ENCODE peak calls at places on chromosome 18, in ten cellular contexts. One of them, this sample, is unnamed.

GRCh38 chr18:49894827-49895226 is 81.5 kb upstream of the ACAA2 start:
- DNase-seq in stomach: no peak
- DNase-seq in mammary epithelial cell: no peak
- DNase-seq in left ventricle myocardium inferior: no peak
- DNase-seq in tibial nerve: no peak
- DNase-seq in bronchial epithelial cell: no peak
- DNase-seq in lower lobe of right lung: no peak
- DNase-seq in right atrium auricular region: no peak
- DNase-seq in endodermal cell: peak; percentile 51
- DNase-seq in Peyer's patch: no peak
- DNase-seq in this sample: no peak

GRCh38 chr18:76801567-76802505 is 20.5 kb upstream of the ZNF236 start:
- DNase-seq in stomach: peak; percentile 71
- DNase-seq in mammary epithelial cell: peak; percentile 55
- DNase-seq in bronchial epithelial cell: no peak
- DNase-seq in Peyer's patch: peak; percentile 27
- DNase-seq in endodermal cell: peak; percentile 85
- DNase-seq in right atrium auricular region: no peak
- DNase-seq in lower lobe of right lung: peak; percentile 75
- DNase-seq in tibial nerve: peak; percentile 21
- DNase-seq in left ventricle myocardium inferior: peak; percentile 59
- DNase-seq in this sample: no peak

GRCh38 chr18:43662657-43663056 is 385.4 kb upstream of the SYT4 start:
- DNase-seq in left ventricle myocardium inferior: no peak
- DNase-seq in tibial nerve: no peak
- DNase-seq in Peyer's patch: no peak
- DNase-seq in bronchial epithelial cell: peak; percentile 77
- DNase-seq in endodermal cell: no peak
- DNase-seq in mammary epithelial cell: peak; percentile 45
- DNase-seq in stomach: no peak
- DNase-seq in right atrium auricular region: no peak
- DNase-seq in lower lobe of right lung: no peak
- DNase-seq in this sample: no peak

GRCh38 chr18:76955529-76956170 is 133.3 kb downstream of the ZNF236 start:
- DNase-seq in endodermal cell: no peak
- DNase-seq in bronchial epithelial cell: no peak
- DNase-seq in tibial nerve: no peak
- DNase-seq in lower lobe of right lung: peak; percentile 86
- DNase-seq in mammary epithelial cell: no peak
- DNase-seq in stomach: peak; percentile 94
- DNase-seq in Peyer's patch: no peak
- DNase-seq in right atrium auricular region: no peak
- DNase-seq in left ventricle myocardium inferior: no peak
- DNase-seq in this sample: no peak

GRCh38 chr18:76821875-76822509 is 365 bp upstream of the ZNF236 start:
- DNase-seq in mammary epithelial cell: peak; percentile 52
- DNase-seq in Peyer's patch: peak; percentile 60
- DNase-seq in bronchial epithelial cell: peak; percentile 33
- DNase-seq in endodermal cell: peak; percentile 75
- DNase-seq in left ventricle myocardium inferior: peak; percentile 53
- DNase-seq in stomach: peak; percentile 56
- DNase-seq in lower lobe of right lung: peak; percentile 75
- DNase-seq in right atrium auricular region: peak; percentile 67
- DNase-seq in tibial nerve: peak; percentile 28
- DNase-seq in this sample: no peak

GRCh38 chr18:10343778-10344177 is 110.7 kb upstream of the APCDD1 start:
- DNase-seq in stomach: no peak
- DNase-seq in tibial nerve: no peak
- DNase-seq in bronchial epithelial cell: no peak
- DNase-seq in right atrium auricular region: no peak
- DNase-seq in Peyer's patch: no peak
- DNase-seq in left ventricle myocardium inferior: no peak
- DNase-seq in lower lobe of right lung: no peak
- DNase-seq in mammary epithelial cell: no peak
- DNase-seq in endodermal cell: no peak
- DNase-seq in this sample: peak; percentile 79

GRCh38 chr18:31722369-31722957 is 38.1 kb upstream of the B4GALT6 start:
- DNase-seq in right atrium auricular region: peak; percentile 92
- DNase-seq in mammary epithelial cell: peak; percentile 72
- DNase-seq in endodermal cell: peak; percentile 96
- DNase-seq in tibial nerve: peak; percentile 76
- DNase-seq in stomach: peak; percentile 89
- DNase-seq in left ventricle myocardium inferior: peak; percentile 65
- DNase-seq in bronchial epithelial cell: peak; percentile 76
- DNase-seq in Peyer's patch: peak; percentile 57
- DNase-seq in lower lobe of right lung: peak; percentile 64
- DNase-seq in this sample: peak; percentile 97

GRCh38 chr18:49731860-49732311 is 81.4 kb downstream of the ACAA2 start:
- DNase-seq in left ventricle myocardium inferior: no peak
- DNase-seq in Peyer's patch: no peak
- DNase-seq in bronchial epithelial cell: peak; percentile 99
- DNase-seq in mammary epithelial cell: peak; percentile 94
- DNase-seq in tibial nerve: no peak
- DNase-seq in lower lobe of right lung: no peak
- DNase-seq in right atrium auricular region: no peak
- DNase-seq in stomach: no peak
- DNase-seq in endodermal cell: peak; percentile 40
- DNase-seq in this sample: no peak

GRCh38 chr18:55862693-55863485 is 274.9 kb upstream of the TCF4 start:
- DNase-seq in endodermal cell: peak; percentile 55
- DNase-seq in right atrium auricular region: no peak
- DNase-seq in Peyer's patch: no peak
- DNase-seq in left ventricle myocardium inferior: no peak
- DNase-seq in stomach: no peak
- DNase-seq in tibial nerve: no peak
- DNase-seq in bronchial epithelial cell: no peak
- DNase-seq in lower lobe of right lung: no peak
- DNase-seq in mammary epithelial cell: no peak
- DNase-seq in this sample: no peak

GRCh38 chr18:55484773-55485172 is 103.2 kb downstream of the TCF4 start:
- DNase-seq in bronchial epithelial cell: no peak
- DNase-seq in right atrium auricular region: no peak
- DNase-seq in left ventricle myocardium inferior: no peak
- DNase-seq in Peyer's patch: no peak
- DNase-seq in endodermal cell: no peak
- DNase-seq in stomach: no peak
- DNase-seq in lower lobe of right lung: no peak
- DNase-seq in mammary epithelial cell: no peak
- DNase-seq in tibial nerve: no peak
- DNase-seq in this sample: no peak

GRCh38 chr18:32577561-32577960 is 106.9 kb upstream of the GAREM1 start:
- DNase-seq in bronchial epithelial cell: no peak
- DNase-seq in tibial nerve: no peak
- DNase-seq in mammary epithelial cell: no peak
- DNase-seq in lower lobe of right lung: no peak
- DNase-seq in left ventricle myocardium inferior: no peak
- DNase-seq in stomach: no peak
- DNase-seq in Peyer's patch: no peak
- DNase-seq in right atrium auricular region: no peak
- DNase-seq in endodermal cell: no peak
- DNase-seq in this sample: no peak

GRCh38 chr18:57561728-57562423 is 24.6 kb downstream of the FECH start:
- DNase-seq in Peyer's patch: no peak
- DNase-seq in lower lobe of right lung: no peak
- DNase-seq in left ventricle myocardium inferior: no peak
- DNase-seq in tibial nerve: no peak
- DNase-seq in endodermal cell: peak; percentile 65
- DNase-seq in stomach: no peak
- DNase-seq in bronchial epithelial cell: peak; percentile 45
- DNase-seq in right atrium auricular region: no peak
- DNase-seq in mammary epithelial cell: peak; percentile 19
- DNase-seq in this sample: no peak

GRCh38 chr18:54762386-54762785 is 65.9 kb upstream of the RAB27B start:
- DNase-seq in stomach: no peak
- DNase-seq in Peyer's patch: no peak
- DNase-seq in left ventricle myocardium inferior: no peak
- DNase-seq in right atrium auricular region: no peak
- DNase-seq in bronchial epithelial cell: no peak
- DNase-seq in endodermal cell: no peak
- DNase-seq in tibial nerve: no peak
- DNase-seq in mammary epithelial cell: no peak
- DNase-seq in lower lobe of right lung: no peak
- DNase-seq in this sample: no peak

GRCh38 chr18:48996901-48997463 is 46.2 kb upstream of the SMAD7 start:
- DNase-seq in left ventricle myocardium inferior: no peak
- DNase-seq in endodermal cell: peak; percentile 76
- DNase-seq in lower lobe of right lung: peak; percentile 39
- DNase-seq in bronchial epithelial cell: peak; percentile 82
- DNase-seq in tibial nerve: no peak
- DNase-seq in mammary epithelial cell: peak; percentile 91
- DNase-seq in Peyer's patch: no peak
- DNase-seq in stomach: no peak
- DNase-seq in right atrium auricular region: no peak
- DNase-seq in this sample: no peak

GRCh38 chr18:4106407-4107033 is 348.6 kb downstream of the DLGAP1 start:
- DNase-seq in bronchial epithelial cell: peak; percentile 65
- DNase-seq in lower lobe of right lung: peak; percentile 53
- DNase-seq in endodermal cell: peak; percentile 92
- DNase-seq in right atrium auricular region: peak; percentile 83
- DNase-seq in stomach: peak; percentile 69
- DNase-seq in mammary epithelial cell: peak; percentile 35
- DNase-seq in tibial nerve: peak; percentile 78
- DNase-seq in left ventricle myocardium inferior: peak; percentile 47
- DNase-seq in Peyer's patch: peak; percentile 22
- DNase-seq in this sample: no peak
- H3K4me3 ChIP-seq in bronchial epithelial cell: no peak overlapping the region
- H3K4me3 ChIP-seq in lower lobe of right lung: no peak overlapping the region
- H3K4me3 ChIP-seq in endodermal cell: no peak overlapping the region
- H3K4me3 ChIP-seq in right atrium auricular region: no peak overlapping the region
- H3K4me3 ChIP-seq in stomach: no peak overlapping the region
- H3K4me3 ChIP-seq in mammary epithelial cell: no peak overlapping the region
- H3K4me3 ChIP-seq in tibial nerve: peak overlapping the region; percentile 8
- H3K4me3 ChIP-seq in left ventricle myocardium inferior: no peak overlapping the region
- H3K4me3 ChIP-seq in Peyer's patch: no peak overlapping the region
- H3K4me3 ChIP-seq in this sample: peak overlapping the region; percentile 30

GRCh38 chr18:12703096-12703567 is 290 bp downstream of the PSMG2 start:
- DNase-seq in mammary epithelial cell: no peak
- DNase-seq in endodermal cell: no peak
- DNase-seq in right atrium auricular region: no peak
- DNase-seq in stomach: no peak
- DNase-seq in tibial nerve: no peak
- DNase-seq in lower lobe of right lung: no peak
- DNase-seq in bronchial epithelial cell: peak; percentile 18
- DNase-seq in left ventricle myocardium inferior: no peak
- DNase-seq in Peyer's patch: no peak
- DNase-seq in this sample: no peak
- TF ChIP-seq CTCF in mammary epithelial cell: no peak
- TF ChIP-seq CTCF in endodermal cell: no peak
- TF ChIP-seq CTCF in right atrium auricular region: no peak
- TF ChIP-seq CTCF in stomach: no peak
- TF ChIP-seq CTCF in tibial nerve: no peak
- TF ChIP-seq CTCF in lower lobe of right lung: no peak
- TF ChIP-seq CTCF in bronchial epithelial cell: no peak
- TF ChIP-seq CTCF in left ventricle myocardium inferior: no peak
- TF ChIP-seq CTCF in Peyer's patch: no peak
- TF ChIP-seq CTCF in this sample: no peak

GRCh38 chr18:36188912-36189311 is 1.6 kb downstream of the MOCOS start:
- DNase-seq in tibial nerve: no peak
- DNase-seq in Peyer's patch: no peak
- DNase-seq in mammary epithelial cell: no peak
- DNase-seq in left ventricle myocardium inferior: no peak
- DNase-seq in endodermal cell: no peak
- DNase-seq in lower lobe of right lung: no peak
- DNase-seq in bronchial epithelial cell: no peak
- DNase-seq in right atrium auricular region: no peak
- DNase-seq in stomach: no peak
- DNase-seq in this sample: no peak

GRCh38 chr18:36189486-36189885 is 2.2 kb downstream of the MOCOS start:
- DNase-seq in tibial nerve: no peak
- DNase-seq in mammary epithelial cell: no peak
- DNase-seq in left ventricle myocardium inferior: no peak
- DNase-seq in lower lobe of right lung: no peak
- DNase-seq in bronchial epithelial cell: no peak
- DNase-seq in endodermal cell: no peak
- DNase-seq in stomach: no peak
- DNase-seq in Peyer's patch: no peak
- DNase-seq in right atrium auricular region: no peak
- DNase-seq in this sample: no peak

GRCh38 chr18:36191286-36191685 is 4.0 kb downstream of the MOCOS start:
- DNase-seq in mammary epithelial cell: no peak
- DNase-seq in right atrium auricular region: peak; percentile 30
- DNase-seq in Peyer's patch: no peak
- DNase-seq in stomach: no peak
- DNase-seq in tibial nerve: no peak
- DNase-seq in left ventricle myocardium inferior: no peak
- DNase-seq in lower lobe of right lung: no peak
- DNase-seq in endodermal cell: no peak
- DNase-seq in bronchial epithelial cell: no peak
- DNase-seq in this sample: no peak

GRCh38 chr18:36194719-36195315 is 7.5 kb downstream of the MOCOS start:
- DNase-seq in tibial nerve: no peak
- DNase-seq in mammary epithelial cell: no peak
- DNase-seq in bronchial epithelial cell: no peak
- DNase-seq in stomach: no peak
- DNase-seq in right atrium auricular region: no peak
- DNase-seq in Peyer's patch: no peak
- DNase-seq in lower lobe of right lung: no peak
- DNase-seq in endodermal cell: no peak
- DNase-seq in left ventricle myocardium inferior: no peak
- DNase-seq in this sample: no peak

GRCh38 chr18:36191711-36192110 is 4.4 kb downstream of the MOCOS start:
- DNase-seq in left ventricle myocardium inferior: no peak
- DNase-seq in tibial nerve: no peak
- DNase-seq in mammary epithelial cell: no peak
- DNase-seq in bronchial epithelial cell: no peak
- DNase-seq in endodermal cell: no peak
- DNase-seq in stomach: no peak
- DNase-seq in Peyer's patch: no peak
- DNase-seq in right atrium auricular region: no peak
- DNase-seq in lower lobe of right lung: no peak
- DNase-seq in this sample: no peak
- H3K27me3 ChIP-seq in left ventricle myocardium inferior: peaks cover under 1% of the 10 kb centered on the region
- H3K27me3 ChIP-seq in tibial nerve: no peaks in the 10 kb centered on the region
- H3K27me3 ChIP-seq in mammary epithelial cell: no peaks in the 10 kb centered on the region
- H3K27me3 ChIP-seq in bronchial epithelial cell: no peaks in the 10 kb centered on the region
- H3K27me3 ChIP-seq in endodermal cell: peaks cover 45% of the 10 kb centered on the region
- H3K27me3 ChIP-seq in stomach: no peaks in the 10 kb centered on the region
- H3K27me3 ChIP-seq in Peyer's patch: no peaks in the 10 kb centered on the region
- H3K27me3 ChIP-seq in right atrium auricular region: no peaks in the 10 kb centered on the region
- H3K27me3 ChIP-seq in lower lobe of right lung: no peaks in the 10 kb centered on the region
- H3K27me3 ChIP-seq in this sample: no peaks in the 10 kb centered on the region

DNA sequence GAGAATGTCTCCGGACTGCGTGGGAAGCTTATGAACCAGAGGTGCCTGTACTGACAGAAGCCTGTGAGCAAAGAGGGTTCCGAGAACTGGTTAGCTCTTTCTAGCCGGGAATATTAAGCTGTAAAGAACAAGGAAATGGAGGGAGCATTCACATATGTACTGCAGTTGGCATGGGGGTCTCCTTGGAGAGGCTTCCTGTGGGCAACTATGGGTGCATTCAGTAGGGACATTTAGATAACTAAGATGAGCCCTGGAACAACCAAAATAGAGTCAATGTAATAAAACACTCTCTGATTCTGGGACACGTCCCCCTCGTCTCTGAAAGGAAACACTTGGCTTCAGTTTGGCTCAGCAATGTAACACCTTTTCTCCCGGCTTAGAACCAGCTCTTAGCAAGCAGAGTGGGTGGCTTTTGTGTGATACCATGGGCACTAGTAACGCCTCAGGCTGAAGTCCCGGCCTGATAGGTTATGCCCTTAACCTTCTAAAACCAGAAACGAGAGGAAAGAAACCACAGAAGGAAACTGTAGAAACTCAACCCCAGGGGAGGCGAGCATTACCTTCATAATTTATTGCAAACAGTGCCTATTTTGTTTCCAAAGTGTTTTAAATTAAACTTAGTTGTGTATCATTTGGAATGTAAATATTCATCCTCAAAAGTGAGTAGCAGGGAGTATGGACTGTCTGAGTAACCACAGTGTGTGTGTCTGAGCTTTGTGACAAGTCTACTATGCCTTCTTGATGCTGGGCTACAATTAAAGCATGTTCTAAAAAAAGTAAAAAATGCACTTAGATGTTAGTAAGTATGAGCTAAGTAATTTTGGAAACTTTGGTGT is 48.9 kb upstream of the LPIN2 start:
- DNase-seq in stomach: no peak
- DNase-seq in Peyer's patch: no peak
- DNase-seq in endodermal cell: peak; percentile 37
- DNase-seq in left ventricle myocardium inferior: no peak
- DNase-seq in bronchial epithelial cell: no peak
- DNase-seq in right atrium auricular region: no peak
- DNase-seq in lower lobe of right lung: no peak
- DNase-seq in mammary epithelial cell: no peak
- DNase-seq in tibial nerve: no peak
- DNase-seq in this sample: peak; percentile 86
- H3K4me3 ChIP-seq in stomach: no peak overlapping the region
- H3K4me3 ChIP-seq in Peyer's patch: no peak overlapping the region
- H3K4me3 ChIP-seq in endodermal cell: no peak overlapping the region
- H3K4me3 ChIP-seq in left ventricle myocardium inferior: no peak overlapping the region
- H3K4me3 ChIP-seq in bronchial epithelial cell: no peak overlapping the region
- H3K4me3 ChIP-seq in right atrium auricular region: no peak overlapping the region
- H3K4me3 ChIP-seq in lower lobe of right lung: no peak overlapping the region
- H3K4me3 ChIP-seq in mammary epithelial cell: no peak overlapping the region
- H3K4me3 ChIP-seq in tibial nerve: no peak overlapping the region
- H3K4me3 ChIP-seq in this sample: no peak overlapping the region